ENCODE peak calls at places on chromosomes 6 and 20, in nine cellular contexts. O is K562, X is GM23338, B is neural progenitor cell, V is iPS DF 6.9, C is mammary epithelial cell, S is spleen, U is hepatocyte, A is neuronal stem cell. D is an unnamed sample. For H3K27me3, the result is how much of the 10 kb centered on the place peaks cover.

GRCh38 chr20:36491901-36492617 is 49.3 kb upstream of the MYL9 start:
- DNase-seq in O (no peak), V (no peak), X (no peak), C (peak), U (peak), A (no peak), S (peak), B (no peak), D (no peak)

GRCh38 chr20:36856691-36857635 is 19.0 kb upstream of the TLDC2 start:
- DNase-seq in O (no peak), U (no peak), B (no peak), S (peak), V (no peak), X (no peak), C (peak), A (no peak), D (no peak)

GRCh38 chr6:108737594-108738546 is 110.4 kb upstream of the ARMC2 start:
- DNase-seq in U (peak), B (no peak), C (peak), S (no peak), X (no peak), A (no peak), O (peak), V (no peak), D (no peak)

GRCh38 chr6:150254671-150255228 is 111.9 kb downstream of the PPP1R14C start:
- DNase-seq in A (no peak), S (no peak), O (peak), C (peak), U (no peak), V (no peak), B (no peak), X (no peak), D (no peak)

GRCh38 chr6:44297063-44298038 is 15.8 kb downstream of the AARS2 start:
- DNase-seq in A (peak), U (peak), S (peak), B (peak), V (no peak), C (peak), O (peak), X (peak), D (no peak)

GRCh38 chr6:71879016-71879415 is 7.3 kb upstream of the RIMS1 start:
- DNase-seq in S (no peak), U (no peak), C (no peak), O (no peak), V (no peak), B (no peak), A (no peak), X (no peak), D (no peak)

GRCh38 chr20:44861547-44862006 is 23.9 kb upstream of the YWHAB start:
- DNase-seq in O (no peak), S (no peak), A (no peak), B (no peak), C (peak), V (no peak), X (no peak), U (no peak), D (no peak)

GRCh38 chr20:17797163-17797562 is 97.4 kb downstream of the BANF2 start:
- DNase-seq in A (no peak), S (no peak), O (no peak), U (no peak), C (no peak), B (no peak), V (no peak), X (peak), D (no peak)

GRCh38 chr6:35432291-35432690 is 19.8 kb upstream of the FANCE start:
- DNase-seq in A (no peak), U (no peak), V (no peak), B (no peak), S (no peak), O (no peak), X (no peak), C (no peak), D (no peak)

GRCh38 chr6:135261872-135262725 is 81.0 kb downstream of the MYB start:
- DNase-seq in O (peak), B (no peak), A (no peak), S (no peak), C (no peak), V (no peak), U (no peak), X (peak), D (no peak)

GRCh38 chr6:18263561-18264337 is 581 bp downstream of the DEK start:
- DNase-seq in A (no peak), V (no peak), B (no peak), O (peak), S (peak), X (peak), U (peak), C (peak), D (peak)

GRCh38 chr20:35870541-35871307 is 83.6 kb downstream of the SCAND1 start:
- DNase-seq in V (no peak), S (no peak), U (no peak), O (no peak), C (no peak), B (no peak), X (no peak), A (no peak), D (no peak)

GRCh38 chr6:4313044-4313686 is 177.8 kb upstream of the ECI2 start:
- DNase-seq in X (peak), O (no peak), C (peak), U (peak), S (no peak), V (no peak), A (no peak), B (peak), D (no peak)

GRCh38 chr6:66264376-66264775 is 557.4 kb upstream of the EYS start:
- DNase-seq in C (no peak), O (no peak), U (no peak), X (no peak), V (no peak), B (no peak), A (no peak), S (no peak), D (no peak)

GRCh38 chr6:137798261-137798660 is 68.8 kb upstream of the TNFAIP3 start:
- DNase-seq in V (no peak), S (no peak), B (no peak), A (no peak), C (no peak), X (no peak), O (no peak), U (no peak), D (no peak)

GRCh38 chr6:167953551-167953950 is 43.9 kb upstream of the KIF25 start:
- DNase-seq in U (no peak), X (no peak), A (no peak), V (no peak), B (no peak), O (no peak), S (no peak), C (no peak), D (no peak)

GRCh38 chr6:135451617-135452190 is 45.8 kb downstream of the AHI1 start:
- DNase-seq in V (no peak), S (no peak), A (peak), O (no peak), X (peak), B (peak), C (peak), U (peak), D (no peak)

GRCh38 chr6:111731404-111732195 is 125.9 kb upstream of the TRAF3IP2 start:
- DNase-seq in S (no peak), B (peak), A (peak), U (no peak), X (peak), C (no peak), V (no peak), O (no peak), D (no peak)

GRCh38 chr6:46651766-46652165 is 852 bp downstream of the CYP39A1 start:
- DNase-seq in O (no peak), V (no peak), A (no peak), X (no peak), S (no peak), U (no peak), C (peak), B (no peak), D (no peak)
- H3K27me3 ChIP-seq in O (under half), V (under half), A (under half), X (under half), S (under half), U (under half), C (under half), B (under half), D (under half)

DNA sequence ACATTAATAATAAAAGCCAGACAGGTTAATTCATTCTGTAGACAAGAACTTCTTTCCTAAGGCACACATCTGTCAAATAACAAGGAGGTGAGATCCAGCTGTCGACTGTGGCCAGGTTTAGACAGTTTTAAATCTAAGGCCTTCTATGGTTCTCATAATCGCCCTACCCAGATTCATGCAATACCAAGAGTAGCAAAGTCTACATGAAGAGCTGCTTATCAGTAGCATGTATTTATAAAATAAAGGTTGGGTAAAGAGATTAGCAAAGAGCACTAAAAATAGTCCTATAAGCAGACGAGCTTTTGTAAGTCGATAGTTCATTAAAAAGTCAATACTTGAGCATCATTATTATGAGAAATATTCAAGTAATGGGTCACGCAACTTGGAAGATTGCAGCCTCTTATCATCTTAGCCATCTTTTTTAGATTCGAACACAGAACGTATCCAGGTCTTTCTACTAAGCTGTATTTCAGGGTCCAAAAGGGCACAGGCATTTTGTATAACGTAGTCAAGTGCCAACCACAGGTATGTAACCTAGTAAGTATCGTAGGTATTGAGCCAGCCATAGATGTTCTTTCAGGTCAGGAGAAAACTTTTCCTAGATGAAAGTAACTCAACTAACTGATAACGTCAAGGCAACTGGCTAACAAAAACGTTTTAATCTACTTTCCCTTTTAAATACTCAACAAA is 3.1 kb downstream of the CNKSR3 start:
- DNase-seq in B (no peak), U (peak), A (no peak), S (no peak), C (no peak), O (no peak), V (no peak), X (no peak), D (no peak)
- H3K27me3 ChIP-seq in B (under half), U (under half), A (under half), S (under half), C (under half), O (under half), V (under half), X (half or more), D (under half)

GRCh38 chr6:29827579-29828470 is at the start of gene HLA-G:
- DNase-seq in V (no peak), U (no peak), C (no peak), X (peak), B (peak), O (no peak), A (no peak), S (no peak), D (no peak)

GRCh38 chr6:29830409-29830808 is 2.8 kb downstream of the HLA-G start:
- DNase-seq in S (no peak), V (no peak), U (no peak), B (no peak), A (no peak), X (no peak), C (no peak), O (no peak), D (no peak)

GRCh38 chr6:29828471-29828797 is 809 bp downstream of the HLA-G start:
- DNase-seq in O (peak), S (no peak), C (no peak), B (peak), U (no peak), V (no peak), X (peak), A (no peak), D (no peak)

GRCh38 chr6:29831776-29832175 is 4.2 kb downstream of the HLA-G start:
- DNase-seq in U (no peak), V (no peak), S (no peak), X (no peak), C (no peak), B (no peak), A (no peak), O (no peak), D (no peak)

GRCh38 chr6:29829766-29830165 is 2.1 kb downstream of the HLA-G start:
- DNase-seq in B (no peak), U (no peak), A (no peak), S (no peak), X (no peak), O (no peak), V (no peak), C (no peak), D (no peak)
- H3K27me3 ChIP-seq in B (half or more), U (half or more), A (under half), S (half or more), X (half or more), O (under half), V (under half), C (under half), D (half or more)

GRCh38 chr20:63020681-63021080 is 13.9 kb upstream of the BHLHE23 start:
- DNase-seq in A (no peak), B (no peak), U (no peak), O (no peak), V (no peak), S (peak), C (no peak), X (no peak), D (no peak)

GRCh38 chr20:63021356-63022321 is 14.9 kb upstream of the BHLHE23 start:
- DNase-seq in C (no peak), V (no peak), S (peak), U (no peak), O (no peak), A (no peak), X (no peak), B (no peak), D (peak)

GRCh38 chr20:63023836-63024571 is 17.2 kb upstream of the BHLHE23 start:
- DNase-seq in A (no peak), U (no peak), B (no peak), X (no peak), C (no peak), S (peak), O (no peak), V (no peak), D (peak)

GRCh38 chr20:63023071-63023835 is 16.5 kb upstream of the BHLHE23 start:
- DNase-seq in A (no peak), O (no peak), V (no peak), X (no peak), B (no peak), S (peak), C (no peak), U (no peak), D (peak)

DNA sequence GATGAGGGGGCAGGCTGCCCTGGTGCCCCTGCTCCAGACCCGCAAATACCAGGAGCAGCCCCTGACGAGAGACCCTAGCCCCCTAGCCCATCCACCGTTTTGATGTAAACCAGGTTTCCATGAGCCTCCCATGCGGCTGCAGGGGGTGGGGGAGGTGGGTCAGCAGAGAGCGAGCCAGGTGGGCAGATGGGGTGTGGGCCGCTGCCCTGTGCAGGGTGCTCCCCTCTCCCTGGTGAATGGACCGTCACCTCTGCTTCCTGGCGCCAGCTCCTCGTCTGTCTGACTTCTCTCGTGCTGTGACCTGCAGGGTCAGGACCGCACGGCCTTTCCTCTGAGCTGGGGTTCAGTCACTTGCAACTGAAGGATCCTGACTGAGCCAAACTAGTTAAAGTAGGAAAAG is 15.7 kb upstream of the BHLHE23 start:
- DNase-seq in S (peak), B (no peak), X (peak), O (no peak), U (no peak), V (no peak), A (no peak), C (no peak), D (peak)
- H3K27me3 ChIP-seq in S (half or more), B (under half), X (under half), O (half or more), U (under half), V (under half), A (under half), C (under half), D (half or more)

GRCh38 chr6:31467151-31467550 is 30.8 kb upstream of the MICB start:
- DNase-seq in U (no peak), A (no peak), C (no peak), B (peak), X (peak), S (no peak), V (no peak), O (no peak), D (no peak)

GRCh38 chr6:31465718-31466117 is 32.2 kb upstream of the MICB start:
- DNase-seq in C (no peak), O (no peak), X (no peak), V (no peak), B (no peak), S (no peak), A (no peak), U (no peak), D (no peak)

GRCh38 chr6:31466466-31466865 is 31.5 kb upstream of the MICB start:
- DNase-seq in V (no peak), U (no peak), O (no peak), X (no peak), S (no peak), C (no peak), A (no peak), B (no peak), D (no peak)

GRCh38 chr6:31470801-31471200 is 27.1 kb upstream of the MICB start:
- DNase-seq in U (no peak), X (no peak), C (no peak), S (no peak), O (no peak), V (no peak), A (no peak), B (no peak), D (no peak)

GRCh38 chr6:31468316-31468715 is 29.6 kb upstream of the MICB start:
- DNase-seq in X (no peak), A (no peak), V (no peak), C (no peak), B (no peak), O (no peak), U (no peak), S (no peak), D (no peak)
- H3K27me3 ChIP-seq in X (under half), A (under half), V (under half), C (under half), B (under half), O (half or more), U (under half), S (under half), D (under half)

GRCh38 chr6:1363729-1364572 is 25.4 kb upstream of the FOXF2 start:
- DNase-seq in A (no peak), C (no peak), X (peak), S (no peak), O (no peak), V (no peak), B (no peak), U (no peak), D (no peak)
- H3K27me3 ChIP-seq in A (under half), C (under half), X (under half), S (half or more), O (under half), V (under half), B (under half), U (under half), D (under half)